ENCODE peak calls at places on chromosome X, in five cellular contexts. One of them, this sample, is unnamed.

GRCh38 chrX:41245641-41246040 is 88.3 kb upstream of the DDX3X start:
- DNase-seq in transverse colon: no peak
- DNase-seq in foreskin fibroblast: no peak
- DNase-seq in GM12865: no peak
- DNase-seq in cardiac fibroblast: no peak
- DNase-seq in this sample: peak

GRCh38 chrX:125004799-125005198 is 314.9 kb upstream of the TEX13C start:
- DNase-seq in transverse colon: no peak
- DNase-seq in foreskin fibroblast: no peak
- DNase-seq in GM12865: no peak
- DNase-seq in cardiac fibroblast: no peak
- DNase-seq in this sample: no peak

GRCh38 chrX:9595131-9595530 is 130.3 kb downstream of the TBL1X start:
- DNase-seq in transverse colon: no peak
- DNase-seq in foreskin fibroblast: no peak
- DNase-seq in GM12865: no peak
- DNase-seq in cardiac fibroblast: peak
- DNase-seq in this sample: no peak

GRCh38 chrX:96140796-96141195 is 543.8 kb upstream of the DIAPH2 start:
- DNase-seq in transverse colon: no peak
- DNase-seq in foreskin fibroblast: no peak
- DNase-seq in GM12865: no peak
- DNase-seq in cardiac fibroblast: peak
- DNase-seq in this sample: no peak

GRCh38 chrX:86887341-86887740 is 630.3 kb upstream of the KLHL4 start:
- DNase-seq in transverse colon: no peak
- DNase-seq in foreskin fibroblast: no peak
- DNase-seq in GM12865: no peak
- DNase-seq in cardiac fibroblast: no peak
- DNase-seq in this sample: no peak

GRCh38 chrX:334331-334891 is 15.8 kb upstream of the GTPBP6 start:
- DNase-seq in transverse colon: no peak
- DNase-seq in foreskin fibroblast: no peak
- DNase-seq in GM12865: no peak
- DNase-seq in cardiac fibroblast: no peak
- DNase-seq in this sample: no peak

GRCh38 chrX:149825424-149825823 is 43.7 kb downstream of the MAGEA9 start:
- DNase-seq in transverse colon: peak
- DNase-seq in foreskin fibroblast: no peak
- DNase-seq in GM12865: peak
- DNase-seq in cardiac fibroblast: peak
- DNase-seq in this sample: no peak

GRCh38 chrX:129629837-129630236 is 24.9 kb downstream of the APLN start:
- DNase-seq in transverse colon: no peak
- DNase-seq in foreskin fibroblast: no peak
- DNase-seq in GM12865: no peak
- DNase-seq in cardiac fibroblast: no peak
- DNase-seq in this sample: no peak

GRCh38 chrX:97705936-97706335 is 822.2 kb downstream of the RPA4 start:
- DNase-seq in transverse colon: no peak
- DNase-seq in foreskin fibroblast: no peak
- DNase-seq in GM12865: no peak
- DNase-seq in cardiac fibroblast: no peak
- DNase-seq in this sample: peak

GRCh38 chrX:133859860-133860259 is 125.5 kb downstream of the GPC3 start:
- DNase-seq in transverse colon: no peak
- DNase-seq in foreskin fibroblast: no peak
- DNase-seq in GM12865: no peak
- DNase-seq in cardiac fibroblast: peak
- DNase-seq in this sample: no peak

GRCh38 chrX:132986556-132986955 is 28.1 kb upstream of the HS6ST2 start:
- DNase-seq in transverse colon: no peak
- DNase-seq in foreskin fibroblast: no peak
- DNase-seq in GM12865: no peak
- DNase-seq in cardiac fibroblast: no peak
- DNase-seq in this sample: no peak

GRCh38 chrX:136907626-136908025 is 27.1 kb upstream of the RBMX start:
- DNase-seq in transverse colon: no peak
- DNase-seq in foreskin fibroblast: no peak
- DNase-seq in GM12865: no peak
- DNase-seq in cardiac fibroblast: no peak
- DNase-seq in this sample: no peak

GRCh38 chrX:39890807-39891206 is 207.0 kb downstream of the BCOR start:
- DNase-seq in transverse colon: no peak
- DNase-seq in foreskin fibroblast: no peak
- DNase-seq in GM12865: no peak
- DNase-seq in cardiac fibroblast: no peak
- DNase-seq in this sample: no peak

GRCh38 chrX:40147399-40148188 is 49.8 kb upstream of the BCOR start:
- DNase-seq in transverse colon: no peak
- DNase-seq in foreskin fibroblast: no peak
- DNase-seq in GM12865: no peak
- DNase-seq in cardiac fibroblast: no peak
- DNase-seq in this sample: no peak

GRCh38 chrX:51608766-51609165 is 9.9 kb downstream of the CENPVL3 start:
- DNase-seq in transverse colon: no peak
- DNase-seq in foreskin fibroblast: peak
- DNase-seq in GM12865: no peak
- DNase-seq in cardiac fibroblast: peak
- DNase-seq in this sample: peak

GRCh38 chrX:44012484-44013096 is 39.4 kb upstream of the NDP start:
- DNase-seq in transverse colon: peak
- DNase-seq in foreskin fibroblast: peak
- DNase-seq in GM12865: no peak
- DNase-seq in cardiac fibroblast: peak
- DNase-seq in this sample: peak

GRCh38 chrX:68681443-68681941 is 34.0 kb downstream of the STARD8 start:
- DNase-seq in transverse colon: no peak
- DNase-seq in foreskin fibroblast: no peak
- DNase-seq in GM12865: no peak
- DNase-seq in cardiac fibroblast: peak
- DNase-seq in this sample: peak

GRCh38 chrX:42567268-42567667 is 210.7 kb downstream of the PPP1R2C start:
- DNase-seq in transverse colon: no peak
- DNase-seq in foreskin fibroblast: no peak
- DNase-seq in GM12865: no peak
- DNase-seq in cardiac fibroblast: peak
- DNase-seq in this sample: no peak

GRCh38 chrX:131901581-131901980 is 121.5 kb upstream of the STK26 start:
- DNase-seq in transverse colon: no peak
- DNase-seq in foreskin fibroblast: no peak
- DNase-seq in GM12865: no peak
- DNase-seq in cardiac fibroblast: no peak
- DNase-seq in this sample: no peak

GRCh38 chrX:120568609-120569008 is 7.8 kb upstream of the CUL4B start:
- DNase-seq in transverse colon: no peak
- DNase-seq in foreskin fibroblast: no peak
- DNase-seq in GM12865: no peak
- DNase-seq in cardiac fibroblast: no peak
- DNase-seq in this sample: no peak

GRCh38 chrX:7132335-7133035 is 15.0 kb upstream of the STS start:
- DNase-seq in transverse colon: peak
- DNase-seq in foreskin fibroblast: peak
- DNase-seq in GM12865: peak
- DNase-seq in cardiac fibroblast: peak
- DNase-seq in this sample: peak

GRCh38 chrX:276588-277171 is 4.5 kb upstream of the PLCXD1 start:
- DNase-seq in transverse colon: peak
- DNase-seq in foreskin fibroblast: peak
- DNase-seq in GM12865: no peak
- DNase-seq in cardiac fibroblast: peak
- DNase-seq in this sample: peak

GRCh38 chrX:55109304-55109703 is 20.5 kb downstream of the PAGE2 start:
- DNase-seq in transverse colon: no peak
- DNase-seq in foreskin fibroblast: no peak
- DNase-seq in GM12865: no peak
- DNase-seq in cardiac fibroblast: no peak
- DNase-seq in this sample: no peak

GRCh38 chrX:4841216-4841745 is 1127.8 kb upstream of the PRKX start:
- DNase-seq in transverse colon: no peak
- DNase-seq in foreskin fibroblast: no peak
- DNase-seq in GM12865: no peak
- DNase-seq in cardiac fibroblast: no peak
- DNase-seq in this sample: no peak

GRCh38 chrX:2561461-2561860 is 60.7 kb upstream of the DHRSX start:
- DNase-seq in transverse colon: no peak
- DNase-seq in foreskin fibroblast: no peak
- DNase-seq in GM12865: no peak
- DNase-seq in cardiac fibroblast: no peak
- DNase-seq in this sample: no peak

GRCh38 chrX:52988985-52989917 is 30.9 kb upstream of the FAM156A start:
- DNase-seq in transverse colon: no peak
- DNase-seq in foreskin fibroblast: no peak
- DNase-seq in GM12865: no peak
- DNase-seq in cardiac fibroblast: no peak
- DNase-seq in this sample: peak

GRCh38 chrX:29155286-29155685 is 568.0 kb downstream of the IL1RAPL1 start:
- DNase-seq in transverse colon: no peak
- DNase-seq in foreskin fibroblast: no peak
- DNase-seq in GM12865: no peak
- DNase-seq in cardiac fibroblast: no peak
- DNase-seq in this sample: no peak

GRCh38 chrX:71106427-71106826 is at the start of gene CXorf65:
- DNase-seq in transverse colon: no peak
- DNase-seq in foreskin fibroblast: no peak
- DNase-seq in GM12865: no peak
- DNase-seq in cardiac fibroblast: no peak
- DNase-seq in this sample: no peak

GRCh38 chrX:18668468-18668867 is 3.4 kb downstream of the RS1 start:
- DNase-seq in transverse colon: no peak
- DNase-seq in foreskin fibroblast: no peak
- DNase-seq in GM12865: peak
- DNase-seq in cardiac fibroblast: no peak
- DNase-seq in this sample: no peak
- TF ChIP-seq CTCF in transverse colon: no peak
- TF ChIP-seq CTCF in foreskin fibroblast: no peak
- TF ChIP-seq CTCF in GM12865: no peak
- TF ChIP-seq CTCF in cardiac fibroblast: no peak
- TF ChIP-seq CTCF in this sample: no peak

DNA sequence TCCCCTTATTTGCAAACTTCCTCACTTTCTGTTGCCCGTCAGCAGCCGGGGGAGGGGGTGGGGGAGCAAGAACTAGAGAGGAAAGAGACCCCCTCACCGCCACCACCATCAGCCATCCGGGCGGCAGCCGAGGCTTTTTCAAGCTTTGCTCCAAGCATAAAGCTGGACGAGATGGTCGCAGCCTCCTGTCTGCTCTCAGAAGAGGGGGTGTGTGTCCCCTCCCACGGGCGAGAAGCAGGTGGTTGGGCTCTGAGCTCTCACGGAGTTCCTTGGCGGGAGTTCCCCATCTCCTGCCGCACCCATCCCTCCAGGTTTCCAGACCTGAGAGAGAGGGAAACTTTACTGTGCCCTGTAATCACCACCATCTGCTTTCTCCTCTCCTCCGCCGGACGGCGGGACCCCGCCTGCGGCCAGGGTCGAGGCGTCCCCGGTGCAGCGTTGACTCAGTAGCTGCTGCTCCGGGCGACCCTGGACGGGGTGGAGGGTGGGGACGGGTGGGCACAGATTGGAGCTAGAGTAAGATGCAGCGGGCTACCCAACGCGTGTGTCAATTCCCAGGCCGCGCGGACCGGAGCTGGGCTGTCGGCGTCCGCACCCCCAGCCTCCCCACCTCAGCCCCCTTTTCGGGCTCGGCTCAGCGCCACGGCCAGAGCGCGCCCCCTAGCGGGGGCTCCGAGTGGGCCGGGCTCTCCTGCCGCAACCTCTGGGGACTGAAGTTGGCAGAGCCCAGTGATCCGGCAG is 4.8 kb upstream of the ARX start:
- DNase-seq in transverse colon: no peak
- DNase-seq in foreskin fibroblast: no peak
- DNase-seq in GM12865: peak
- DNase-seq in cardiac fibroblast: no peak
- DNase-seq in this sample: no peak
- TF ChIP-seq CTCF in transverse colon: no peak
- TF ChIP-seq CTCF in foreskin fibroblast: peak
- TF ChIP-seq CTCF in GM12865: peak
- TF ChIP-seq CTCF in cardiac fibroblast: peak
- TF ChIP-seq CTCF in this sample: peak

DNA sequence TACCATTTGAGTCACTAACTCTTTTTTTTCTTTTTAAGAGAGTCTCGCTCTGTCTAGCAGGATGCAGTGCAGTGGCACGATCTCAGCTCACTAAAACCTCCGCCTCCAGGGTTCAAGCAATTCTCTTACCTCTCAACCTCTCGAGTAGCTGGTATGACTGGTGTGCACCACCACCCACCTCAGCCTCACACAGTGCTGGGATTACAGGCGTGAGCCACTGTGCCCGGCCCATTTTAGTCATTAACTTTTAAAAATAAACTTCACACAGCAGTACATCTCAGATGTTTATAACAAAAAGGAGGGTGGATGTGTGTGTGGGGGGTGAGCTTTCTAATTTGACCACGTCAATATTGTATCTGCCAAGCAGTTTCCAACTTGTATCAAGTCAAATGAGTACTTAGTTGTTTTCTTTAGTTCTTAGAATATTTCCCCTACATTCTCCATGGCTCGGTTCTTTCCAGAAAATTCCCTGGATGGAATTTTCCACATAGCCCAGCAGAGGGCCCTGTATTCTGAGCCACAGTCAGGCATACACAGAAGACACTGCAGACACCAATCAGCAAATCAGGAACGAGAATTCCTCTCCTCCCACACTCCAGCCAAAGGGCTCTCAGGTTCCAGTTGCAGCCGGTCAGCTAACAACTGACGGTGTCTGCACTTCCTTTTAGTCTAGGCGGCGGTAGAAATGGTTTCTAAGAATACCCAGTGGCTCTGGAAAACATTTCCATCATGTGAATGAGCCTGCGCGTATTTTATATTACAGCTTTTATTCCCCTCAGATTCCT is 20.1 kb upstream of the ARAF start:
- DNase-seq in transverse colon: peak
- DNase-seq in foreskin fibroblast: peak
- DNase-seq in GM12865: peak
- DNase-seq in cardiac fibroblast: peak
- DNase-seq in this sample: peak
- TF ChIP-seq CTCF in transverse colon: peak
- TF ChIP-seq CTCF in foreskin fibroblast: peak
- TF ChIP-seq CTCF in GM12865: peak
- TF ChIP-seq CTCF in cardiac fibroblast: peak
- TF ChIP-seq CTCF in this sample: peak

GRCh38 chrX:30900227-30900626 is 11.2 kb upstream of the TAB3 start:
- DNase-seq in transverse colon: no peak
- DNase-seq in foreskin fibroblast: peak
- DNase-seq in GM12865: no peak
- DNase-seq in cardiac fibroblast: no peak
- DNase-seq in this sample: no peak

GRCh38 chrX:30893206-30893605 is 4.2 kb upstream of the TAB3 start:
- DNase-seq in transverse colon: no peak
- DNase-seq in foreskin fibroblast: no peak
- DNase-seq in GM12865: no peak
- DNase-seq in cardiac fibroblast: peak
- DNase-seq in this sample: no peak

GRCh38 chrX:30895331-30895730 is 6.3 kb upstream of the TAB3 start:
- DNase-seq in transverse colon: no peak
- DNase-seq in foreskin fibroblast: no peak
- DNase-seq in GM12865: no peak
- DNase-seq in cardiac fibroblast: no peak
- DNase-seq in this sample: peak

GRCh38 chrX:30904186-30904585 is 15.1 kb upstream of the TAB3 start:
- DNase-seq in transverse colon: no peak
- DNase-seq in foreskin fibroblast: no peak
- DNase-seq in GM12865: no peak
- DNase-seq in cardiac fibroblast: no peak
- DNase-seq in this sample: no peak

GRCh38 chrX:30898886-30899285 is 9.8 kb upstream of the TAB3 start:
- DNase-seq in transverse colon: no peak
- DNase-seq in foreskin fibroblast: no peak
- DNase-seq in GM12865: no peak
- DNase-seq in cardiac fibroblast: no peak
- DNase-seq in this sample: no peak
- TF ChIP-seq CTCF in transverse colon: no peak
- TF ChIP-seq CTCF in foreskin fibroblast: no peak
- TF ChIP-seq CTCF in GM12865: no peak
- TF ChIP-seq CTCF in cardiac fibroblast: no peak
- TF ChIP-seq CTCF in this sample: no peak

This sample was measured in HFFc6.